ENCODE peak calls at places on chromosomes 6 and 20, in ten cellular contexts. One of them, this sample, is unnamed.

GRCh38 chr20:38113401-38114325 is 51.4 kb downstream of the TGM2 start:
- DNase-seq in fibroblast of lung: peak
- DNase-seq in left ventricle myocardium inferior: no peak
- DNase-seq in LHCN-M2: peak
- DNase-seq in T1000: no peak
- DNase-seq in activated T-cell treated with anti-CD3 and anti-CD28 coated beads, Interleukin-2, amount 50 U/mL, for 72 hours: no peak
- DNase-seq in AG09319: no peak
- DNase-seq in stimulated activated CD4-positive, alpha-beta T cell treated with anti-CD3 and anti-CD28 coated beads, Interleukin-4, amount 100 ng/mL, for 24 hours: no peak
- DNase-seq in stromal cell of bone marrow: no peak
- DNase-seq in foreskin fibroblast: no peak
- DNase-seq in this sample: no peak

GRCh38 chr20:52193886-52194545 is 2.4 kb upstream of the ZFP64 start:
- DNase-seq in T1000: no peak
- DNase-seq in LHCN-M2: no peak
- DNase-seq in AG09319: no peak
- DNase-seq in fibroblast of lung: no peak
- DNase-seq in stromal cell of bone marrow: no peak
- DNase-seq in activated T-cell treated with anti-CD3 and anti-CD28 coated beads, Interleukin-2, amount 50 U/mL, for 72 hours: no peak
- DNase-seq in left ventricle myocardium inferior: no peak
- DNase-seq in foreskin fibroblast: no peak
- DNase-seq in stimulated activated CD4-positive, alpha-beta T cell treated with anti-CD3 and anti-CD28 coated beads, Interleukin-4, amount 100 ng/mL, for 24 hours: no peak
- DNase-seq in this sample: no peak

GRCh38 chr20:59987135-59987534 is 28.9 kb downstream of the CDH26 start:
- DNase-seq in stimulated activated CD4-positive, alpha-beta T cell treated with anti-CD3 and anti-CD28 coated beads, Interleukin-4, amount 100 ng/mL, for 24 hours: no peak
- DNase-seq in foreskin fibroblast: no peak
- DNase-seq in activated T-cell treated with anti-CD3 and anti-CD28 coated beads, Interleukin-2, amount 50 U/mL, for 72 hours: no peak
- DNase-seq in LHCN-M2: no peak
- DNase-seq in left ventricle myocardium inferior: no peak
- DNase-seq in fibroblast of lung: no peak
- DNase-seq in AG09319: no peak
- DNase-seq in T1000: no peak
- DNase-seq in stromal cell of bone marrow: no peak
- DNase-seq in this sample: no peak

GRCh38 chr20:32382102-32382950 is 24.2 kb downstream of the ASXL1 start:
- DNase-seq in foreskin fibroblast: no peak
- DNase-seq in stimulated activated CD4-positive, alpha-beta T cell treated with anti-CD3 and anti-CD28 coated beads, Interleukin-4, amount 100 ng/mL, for 24 hours: no peak
- DNase-seq in fibroblast of lung: no peak
- DNase-seq in LHCN-M2: no peak
- DNase-seq in left ventricle myocardium inferior: no peak
- DNase-seq in stromal cell of bone marrow: no peak
- DNase-seq in T1000: no peak
- DNase-seq in AG09319: no peak
- DNase-seq in activated T-cell treated with anti-CD3 and anti-CD28 coated beads, Interleukin-2, amount 50 U/mL, for 72 hours: no peak
- DNase-seq in this sample: no peak

GRCh38 chr20:10523438-10523837 is 88.3 kb downstream of the SLX4IP start:
- DNase-seq in left ventricle myocardium inferior: no peak
- DNase-seq in stromal cell of bone marrow: no peak
- DNase-seq in fibroblast of lung: no peak
- DNase-seq in foreskin fibroblast: no peak
- DNase-seq in T1000: no peak
- DNase-seq in AG09319: no peak
- DNase-seq in LHCN-M2: no peak
- DNase-seq in activated T-cell treated with anti-CD3 and anti-CD28 coated beads, Interleukin-2, amount 50 U/mL, for 72 hours: no peak
- DNase-seq in stimulated activated CD4-positive, alpha-beta T cell treated with anti-CD3 and anti-CD28 coated beads, Interleukin-4, amount 100 ng/mL, for 24 hours: no peak
- DNase-seq in this sample: no peak

GRCh38 chr20:19944772-19945459 is 72.2 kb upstream of the NAA20 start:
- DNase-seq in left ventricle myocardium inferior: no peak
- DNase-seq in stromal cell of bone marrow: peak
- DNase-seq in T1000: no peak
- DNase-seq in activated T-cell treated with anti-CD3 and anti-CD28 coated beads, Interleukin-2, amount 50 U/mL, for 72 hours: peak
- DNase-seq in fibroblast of lung: no peak
- DNase-seq in LHCN-M2: no peak
- DNase-seq in stimulated activated CD4-positive, alpha-beta T cell treated with anti-CD3 and anti-CD28 coated beads, Interleukin-4, amount 100 ng/mL, for 24 hours: peak
- DNase-seq in AG09319: peak
- DNase-seq in foreskin fibroblast: no peak
- DNase-seq in this sample: no peak

GRCh38 chr6:35297541-35298481 is at the start of gene DEF6:
- DNase-seq in LHCN-M2: no peak
- DNase-seq in AG09319: no peak
- DNase-seq in stimulated activated CD4-positive, alpha-beta T cell treated with anti-CD3 and anti-CD28 coated beads, Interleukin-4, amount 100 ng/mL, for 24 hours: peak
- DNase-seq in left ventricle myocardium inferior: peak
- DNase-seq in foreskin fibroblast: peak
- DNase-seq in T1000: no peak
- DNase-seq in activated T-cell treated with anti-CD3 and anti-CD28 coated beads, Interleukin-2, amount 50 U/mL, for 72 hours: peak
- DNase-seq in fibroblast of lung: peak
- DNase-seq in stromal cell of bone marrow: no peak
- DNase-seq in this sample: peak

GRCh38 chr20:49593441-49594142 is 25.7 kb upstream of the PTGIS start:
- DNase-seq in stimulated activated CD4-positive, alpha-beta T cell treated with anti-CD3 and anti-CD28 coated beads, Interleukin-4, amount 100 ng/mL, for 24 hours: peak
- DNase-seq in activated T-cell treated with anti-CD3 and anti-CD28 coated beads, Interleukin-2, amount 50 U/mL, for 72 hours: peak
- DNase-seq in LHCN-M2: no peak
- DNase-seq in stromal cell of bone marrow: no peak
- DNase-seq in AG09319: no peak
- DNase-seq in fibroblast of lung: no peak
- DNase-seq in foreskin fibroblast: no peak
- DNase-seq in left ventricle myocardium inferior: no peak
- DNase-seq in T1000: no peak
- DNase-seq in this sample: no peak

GRCh38 chr20:25061103-25061799 is 3.3 kb upstream of the ACSS1 start:
- DNase-seq in activated T-cell treated with anti-CD3 and anti-CD28 coated beads, Interleukin-2, amount 50 U/mL, for 72 hours: no peak
- DNase-seq in T1000: no peak
- DNase-seq in left ventricle myocardium inferior: no peak
- DNase-seq in fibroblast of lung: no peak
- DNase-seq in AG09319: no peak
- DNase-seq in LHCN-M2: no peak
- DNase-seq in stimulated activated CD4-positive, alpha-beta T cell treated with anti-CD3 and anti-CD28 coated beads, Interleukin-4, amount 100 ng/mL, for 24 hours: no peak
- DNase-seq in stromal cell of bone marrow: no peak
- DNase-seq in foreskin fibroblast: no peak
- DNase-seq in this sample: no peak

GRCh38 chr6:44949595-44950201 is 378.4 kb upstream of the RUNX2 start:
- DNase-seq in foreskin fibroblast: no peak
- DNase-seq in LHCN-M2: no peak
- DNase-seq in AG09319: no peak
- DNase-seq in activated T-cell treated with anti-CD3 and anti-CD28 coated beads, Interleukin-2, amount 50 U/mL, for 72 hours: no peak
- DNase-seq in stromal cell of bone marrow: no peak
- DNase-seq in fibroblast of lung: no peak
- DNase-seq in T1000: no peak
- DNase-seq in stimulated activated CD4-positive, alpha-beta T cell treated with anti-CD3 and anti-CD28 coated beads, Interleukin-4, amount 100 ng/mL, for 24 hours: no peak
- DNase-seq in left ventricle myocardium inferior: no peak
- DNase-seq in this sample: no peak

GRCh38 chr6:110877154-110877564 is 2.6 kb downstream of the AMD1 start:
- DNase-seq in stromal cell of bone marrow: no peak
- DNase-seq in T1000: no peak
- DNase-seq in activated T-cell treated with anti-CD3 and anti-CD28 coated beads, Interleukin-2, amount 50 U/mL, for 72 hours: no peak
- DNase-seq in foreskin fibroblast: no peak
- DNase-seq in left ventricle myocardium inferior: no peak
- DNase-seq in AG09319: no peak
- DNase-seq in LHCN-M2: no peak
- DNase-seq in stimulated activated CD4-positive, alpha-beta T cell treated with anti-CD3 and anti-CD28 coated beads, Interleukin-4, amount 100 ng/mL, for 24 hours: no peak
- DNase-seq in fibroblast of lung: no peak
- DNase-seq in this sample: no peak

GRCh38 chr20:36988494-36988966 is 37.0 kb upstream of the SAMHD1 start:
- DNase-seq in activated T-cell treated with anti-CD3 and anti-CD28 coated beads, Interleukin-2, amount 50 U/mL, for 72 hours: no peak
- DNase-seq in LHCN-M2: peak
- DNase-seq in AG09319: no peak
- DNase-seq in stimulated activated CD4-positive, alpha-beta T cell treated with anti-CD3 and anti-CD28 coated beads, Interleukin-4, amount 100 ng/mL, for 24 hours: no peak
- DNase-seq in fibroblast of lung: peak
- DNase-seq in T1000: no peak
- DNase-seq in left ventricle myocardium inferior: no peak
- DNase-seq in foreskin fibroblast: peak
- DNase-seq in stromal cell of bone marrow: peak
- DNase-seq in this sample: no peak

GRCh38 chr20:23255658-23256385 is 94.8 kb upstream of the NXT1 start:
- DNase-seq in T1000: no peak
- DNase-seq in foreskin fibroblast: peak
- DNase-seq in stimulated activated CD4-positive, alpha-beta T cell treated with anti-CD3 and anti-CD28 coated beads, Interleukin-4, amount 100 ng/mL, for 24 hours: no peak
- DNase-seq in LHCN-M2: peak
- DNase-seq in activated T-cell treated with anti-CD3 and anti-CD28 coated beads, Interleukin-2, amount 50 U/mL, for 72 hours: no peak
- DNase-seq in AG09319: no peak
- DNase-seq in stromal cell of bone marrow: no peak
- DNase-seq in fibroblast of lung: peak
- DNase-seq in left ventricle myocardium inferior: no peak
- DNase-seq in this sample: peak

GRCh38 chr20:60381643-60382400 is 423.6 kb downstream of the CDH26 start:
- DNase-seq in LHCN-M2: peak
- DNase-seq in fibroblast of lung: peak
- DNase-seq in left ventricle myocardium inferior: no peak
- DNase-seq in foreskin fibroblast: no peak
- DNase-seq in stimulated activated CD4-positive, alpha-beta T cell treated with anti-CD3 and anti-CD28 coated beads, Interleukin-4, amount 100 ng/mL, for 24 hours: no peak
- DNase-seq in stromal cell of bone marrow: no peak
- DNase-seq in T1000: no peak
- DNase-seq in activated T-cell treated with anti-CD3 and anti-CD28 coated beads, Interleukin-2, amount 50 U/mL, for 72 hours: no peak
- DNase-seq in AG09319: no peak
- DNase-seq in this sample: no peak

GRCh38 chr6:78538002-78538401 is 329.3 kb upstream of the IRAK1BP1 start:
- DNase-seq in activated T-cell treated with anti-CD3 and anti-CD28 coated beads, Interleukin-2, amount 50 U/mL, for 72 hours: no peak
- DNase-seq in LHCN-M2: peak
- DNase-seq in foreskin fibroblast: peak
- DNase-seq in fibroblast of lung: no peak
- DNase-seq in T1000: no peak
- DNase-seq in left ventricle myocardium inferior: no peak
- DNase-seq in stimulated activated CD4-positive, alpha-beta T cell treated with anti-CD3 and anti-CD28 coated beads, Interleukin-4, amount 100 ng/mL, for 24 hours: no peak
- DNase-seq in stromal cell of bone marrow: peak
- DNase-seq in AG09319: no peak
- DNase-seq in this sample: no peak

GRCh38 chr20:43691928-43692524 is 25.1 kb downstream of the MYBL2 start:
- DNase-seq in fibroblast of lung: peak
- DNase-seq in LHCN-M2: peak
- DNase-seq in left ventricle myocardium inferior: no peak
- DNase-seq in foreskin fibroblast: no peak
- DNase-seq in stimulated activated CD4-positive, alpha-beta T cell treated with anti-CD3 and anti-CD28 coated beads, Interleukin-4, amount 100 ng/mL, for 24 hours: peak
- DNase-seq in stromal cell of bone marrow: peak
- DNase-seq in activated T-cell treated with anti-CD3 and anti-CD28 coated beads, Interleukin-2, amount 50 U/mL, for 72 hours: peak
- DNase-seq in T1000: peak
- DNase-seq in AG09319: no peak
- DNase-seq in this sample: no peak

GRCh38 chr20:47727909-47728361 is 57.3 kb downstream of the SULF2 start:
- DNase-seq in stimulated activated CD4-positive, alpha-beta T cell treated with anti-CD3 and anti-CD28 coated beads, Interleukin-4, amount 100 ng/mL, for 24 hours: no peak
- DNase-seq in left ventricle myocardium inferior: no peak
- DNase-seq in fibroblast of lung: no peak
- DNase-seq in LHCN-M2: no peak
- DNase-seq in T1000: no peak
- DNase-seq in foreskin fibroblast: no peak
- DNase-seq in AG09319: no peak
- DNase-seq in stromal cell of bone marrow: no peak
- DNase-seq in activated T-cell treated with anti-CD3 and anti-CD28 coated beads, Interleukin-2, amount 50 U/mL, for 72 hours: no peak
- DNase-seq in this sample: no peak

GRCh38 chr6:7703148-7703680 is 22.7 kb upstream of the BMP6 start:
- DNase-seq in left ventricle myocardium inferior: no peak
- DNase-seq in stimulated activated CD4-positive, alpha-beta T cell treated with anti-CD3 and anti-CD28 coated beads, Interleukin-4, amount 100 ng/mL, for 24 hours: no peak
- DNase-seq in T1000: no peak
- DNase-seq in LHCN-M2: no peak
- DNase-seq in AG09319: no peak
- DNase-seq in fibroblast of lung: no peak
- DNase-seq in foreskin fibroblast: no peak
- DNase-seq in activated T-cell treated with anti-CD3 and anti-CD28 coated beads, Interleukin-2, amount 50 U/mL, for 72 hours: no peak
- DNase-seq in stromal cell of bone marrow: no peak
- DNase-seq in this sample: no peak

GRCh38 chr6:22906091-22906549 is 336.8 kb downstream of the HDGFL1 start:
- DNase-seq in fibroblast of lung: peak
- DNase-seq in stimulated activated CD4-positive, alpha-beta T cell treated with anti-CD3 and anti-CD28 coated beads, Interleukin-4, amount 100 ng/mL, for 24 hours: no peak
- DNase-seq in T1000: no peak
- DNase-seq in activated T-cell treated with anti-CD3 and anti-CD28 coated beads, Interleukin-2, amount 50 U/mL, for 72 hours: no peak
- DNase-seq in stromal cell of bone marrow: no peak
- DNase-seq in AG09319: no peak
- DNase-seq in LHCN-M2: peak
- DNase-seq in foreskin fibroblast: no peak
- DNase-seq in left ventricle myocardium inferior: no peak
- DNase-seq in this sample: no peak

GRCh38 chr6:51057296-51057695 is 238.6 kb downstream of the TFAP2B start:
- DNase-seq in AG09319: no peak
- DNase-seq in T1000: no peak
- DNase-seq in LHCN-M2: no peak
- DNase-seq in fibroblast of lung: no peak
- DNase-seq in activated T-cell treated with anti-CD3 and anti-CD28 coated beads, Interleukin-2, amount 50 U/mL, for 72 hours: no peak
- DNase-seq in left ventricle myocardium inferior: no peak
- DNase-seq in foreskin fibroblast: no peak
- DNase-seq in stimulated activated CD4-positive, alpha-beta T cell treated with anti-CD3 and anti-CD28 coated beads, Interleukin-4, amount 100 ng/mL, for 24 hours: no peak
- DNase-seq in stromal cell of bone marrow: no peak
- DNase-seq in this sample: no peak

GRCh38 chr20:41125530-41126457 is 11.5 kb upstream of the PLCG1 start:
- DNase-seq in activated T-cell treated with anti-CD3 and anti-CD28 coated beads, Interleukin-2, amount 50 U/mL, for 72 hours: no peak
- DNase-seq in LHCN-M2: no peak
- DNase-seq in AG09319: no peak
- DNase-seq in stromal cell of bone marrow: no peak
- DNase-seq in T1000: no peak
- DNase-seq in foreskin fibroblast: no peak
- DNase-seq in fibroblast of lung: no peak
- DNase-seq in left ventricle myocardium inferior: no peak
- DNase-seq in stimulated activated CD4-positive, alpha-beta T cell treated with anti-CD3 and anti-CD28 coated beads, Interleukin-4, amount 100 ng/mL, for 24 hours: no peak
- DNase-seq in this sample: no peak

GRCh38 chr6:128806274-128806673 is 76.7 kb upstream of the LAMA2 start:
- DNase-seq in foreskin fibroblast: peak
- DNase-seq in stimulated activated CD4-positive, alpha-beta T cell treated with anti-CD3 and anti-CD28 coated beads, Interleukin-4, amount 100 ng/mL, for 24 hours: no peak
- DNase-seq in AG09319: no peak
- DNase-seq in fibroblast of lung: peak
- DNase-seq in stromal cell of bone marrow: no peak
- DNase-seq in LHCN-M2: peak
- DNase-seq in activated T-cell treated with anti-CD3 and anti-CD28 coated beads, Interleukin-2, amount 50 U/mL, for 72 hours: no peak
- DNase-seq in left ventricle myocardium inferior: no peak
- DNase-seq in T1000: no peak
- DNase-seq in this sample: no peak

GRCh38 chr6:133241901-133242760 is 974 bp downstream of the EYA4 start:
- DNase-seq in T1000: no peak
- DNase-seq in foreskin fibroblast: no peak
- DNase-seq in stimulated activated CD4-positive, alpha-beta T cell treated with anti-CD3 and anti-CD28 coated beads, Interleukin-4, amount 100 ng/mL, for 24 hours: no peak
- DNase-seq in LHCN-M2: no peak
- DNase-seq in AG09319: no peak
- DNase-seq in fibroblast of lung: peak
- DNase-seq in left ventricle myocardium inferior: peak
- DNase-seq in stromal cell of bone marrow: no peak
- DNase-seq in activated T-cell treated with anti-CD3 and anti-CD28 coated beads, Interleukin-2, amount 50 U/mL, for 72 hours: no peak
- DNase-seq in this sample: no peak

GRCh38 chr20:35887393-35888064 is 66.8 kb downstream of the SCAND1 start:
- DNase-seq in stromal cell of bone marrow: no peak
- DNase-seq in fibroblast of lung: no peak
- DNase-seq in LHCN-M2: no peak
- DNase-seq in activated T-cell treated with anti-CD3 and anti-CD28 coated beads, Interleukin-2, amount 50 U/mL, for 72 hours: no peak
- DNase-seq in foreskin fibroblast: no peak
- DNase-seq in left ventricle myocardium inferior: no peak
- DNase-seq in stimulated activated CD4-positive, alpha-beta T cell treated with anti-CD3 and anti-CD28 coated beads, Interleukin-4, amount 100 ng/mL, for 24 hours: no peak
- DNase-seq in T1000: no peak
- DNase-seq in AG09319: no peak
- DNase-seq in this sample: no peak

GRCh38 chr6:132011582-132011981 is 60.4 kb upstream of the CCN2 start:
- DNase-seq in foreskin fibroblast: peak
- DNase-seq in AG09319: peak
- DNase-seq in LHCN-M2: no peak
- DNase-seq in stromal cell of bone marrow: peak
- DNase-seq in fibroblast of lung: peak
- DNase-seq in T1000: no peak
- DNase-seq in stimulated activated CD4-positive, alpha-beta T cell treated with anti-CD3 and anti-CD28 coated beads, Interleukin-4, amount 100 ng/mL, for 24 hours: no peak
- DNase-seq in activated T-cell treated with anti-CD3 and anti-CD28 coated beads, Interleukin-2, amount 50 U/mL, for 72 hours: no peak
- DNase-seq in left ventricle myocardium inferior: no peak
- DNase-seq in this sample: no peak

GRCh38 chr6:78909391-78909790 is 42.0 kb downstream of the IRAK1BP1 start:
- DNase-seq in LHCN-M2: peak
- DNase-seq in stromal cell of bone marrow: peak
- DNase-seq in AG09319: peak
- DNase-seq in left ventricle myocardium inferior: no peak
- DNase-seq in T1000: no peak
- DNase-seq in activated T-cell treated with anti-CD3 and anti-CD28 coated beads, Interleukin-2, amount 50 U/mL, for 72 hours: no peak
- DNase-seq in foreskin fibroblast: peak
- DNase-seq in fibroblast of lung: peak
- DNase-seq in stimulated activated CD4-positive, alpha-beta T cell treated with anti-CD3 and anti-CD28 coated beads, Interleukin-4, amount 100 ng/mL, for 24 hours: no peak
- DNase-seq in this sample: no peak

GRCh38 chr6:22448311-22448711 is 121.1 kb upstream of the HDGFL1 start:
- DNase-seq in AG09319: peak
- DNase-seq in stimulated activated CD4-positive, alpha-beta T cell treated with anti-CD3 and anti-CD28 coated beads, Interleukin-4, amount 100 ng/mL, for 24 hours: no peak
- DNase-seq in fibroblast of lung: peak
- DNase-seq in T1000: no peak
- DNase-seq in stromal cell of bone marrow: peak
- DNase-seq in LHCN-M2: peak
- DNase-seq in foreskin fibroblast: peak
- DNase-seq in activated T-cell treated with anti-CD3 and anti-CD28 coated beads, Interleukin-2, amount 50 U/mL, for 72 hours: no peak
- DNase-seq in left ventricle myocardium inferior: no peak
- DNase-seq in this sample: peak

GRCh38 chr6:8014947-8015346 is 49.2 kb downstream of the BLOC1S5 start:
- DNase-seq in stromal cell of bone marrow: no peak
- DNase-seq in fibroblast of lung: no peak
- DNase-seq in stimulated activated CD4-positive, alpha-beta T cell treated with anti-CD3 and anti-CD28 coated beads, Interleukin-4, amount 100 ng/mL, for 24 hours: no peak
- DNase-seq in AG09319: no peak
- DNase-seq in foreskin fibroblast: no peak
- DNase-seq in T1000: no peak
- DNase-seq in left ventricle myocardium inferior: no peak
- DNase-seq in activated T-cell treated with anti-CD3 and anti-CD28 coated beads, Interleukin-2, amount 50 U/mL, for 72 hours: no peak
- DNase-seq in LHCN-M2: peak
- DNase-seq in this sample: no peak

This sample was measured in AG04450.